ENCODE peak calls at places on chromosomes 3 and 15, in four cellular contexts. M is uterus, D is ovary, A is neural progenitor cell. C is an unnamed sample.

GRCh38 chr3:51500632-51501131 is 867 bp upstream of the DCAF1 start:
- DNase-seq in M (peak; percentile 28), D (peak; percentile 27), A (no peak), C (no peak)

GRCh38 chr15:78695849-78696248 is 54.8 kb upstream of the CHRNB4 start:
- DNase-seq in M (no peak), D (no peak), A (no peak), C (peak; percentile 37)

GRCh38 chr3:52090131-52090548 is 33.8 kb upstream of the DUSP7 start:
- DNase-seq in M (peak; percentile 72), D (no peak), A (no peak), C (no peak)

GRCh38 chr3:37442397-37442796 is 268.0 kb upstream of the LRRFIP2 start:
- DNase-seq in M (no peak), D (no peak), A (no peak), C (no peak)

GRCh38 chr3:12662593-12663310 is 1.2 kb downstream of the RAF1 start:
- DNase-seq in M (no peak), D (no peak), A (peak; percentile 74), C (peak; percentile 58)

GRCh38 chr3:3189961-3190360 is 10.5 kb upstream of the CRBN start:
- DNase-seq in M (no peak), D (no peak), A (no peak), C (no peak)

GRCh38 chr15:60017538-60018199 is 13.6 kb downstream of the FOXB1 start:
- DNase-seq in M (no peak), D (no peak), A (no peak), C (no peak)

GRCh38 chr15:71549697-71550096 is 260.7 kb upstream of the NR2E3 start:
- DNase-seq in M (no peak), D (no peak), A (no peak), C (no peak)

GRCh38 chr3:33541918-33542317 is 101.7 kb upstream of the UBP1 start:
- DNase-seq in M (no peak), D (no peak), A (no peak), C (no peak)

GRCh38 chr3:161273589-161274218 is 52.6 kb downstream of the NMD3 start:
- DNase-seq in M (no peak), D (no peak), A (peak; percentile 61), C (no peak)

GRCh38 chr3:80099559-80099958 is 331.8 kb upstream of the ROBO1 start:
- DNase-seq in M (no peak), D (no peak), A (no peak), C (no peak)

GRCh38 chr3:124532071-124532470 is 198.2 kb upstream of the UMPS start:
- DNase-seq in M (no peak), D (no peak), A (no peak), C (no peak)

GRCh38 chr3:127771746-127772145 is 50.6 kb downstream of the MGLL start:
- DNase-seq in M (no peak), D (no peak), A (no peak), C (no peak)

GRCh38 chr15:69154684-69155083 is 5.8 kb upstream of the GLCE start:
- DNase-seq in M (no peak), D (no peak), A (no peak), C (no peak)

GRCh38 chr3:183317886-183318845 is 65.1 kb downstream of the B3GNT5 start:
- DNase-seq in M (no peak), D (no peak), A (no peak), C (no peak)

GRCh38 chr15:60444289-60444912 is 34.5 kb downstream of the ICE2 start:
- DNase-seq in M (no peak), D (no peak), A (no peak), C (no peak)

GRCh38 chr3:195064300-195064931 is 206.5 kb downstream of the XXYLT1 start:
- DNase-seq in M (no peak), D (no peak), A (no peak), C (no peak)

GRCh38 chr15:40052604-40053003 is 13.6 kb upstream of the SRP14 start:
- DNase-seq in M (no peak), D (no peak), A (no peak), C (peak; percentile 8)

GRCh38 chr3:109081746-109082510 is 36.0 kb downstream of the MORC1 start:
- DNase-seq in M (no peak), D (no peak), A (peak; percentile 66), C (peak; percentile 38)

GRCh38 chr3:39327746-39328349 is 1.7 kb upstream of the CCR8 start:
- DNase-seq in M (no peak), D (no peak), A (no peak), C (no peak)

GRCh38 chr15:28876131-28876844 is 9.5 kb upstream of the APBA2 start:
- DNase-seq in M (no peak), D (no peak), A (peak; percentile 96), C (peak; percentile 88)

GRCh38 chr3:188082040-188082439 is 71.9 kb upstream of the LPP start:
- DNase-seq in M (no peak), D (no peak), A (no peak), C (no peak)

GRCh38 chr15:39459538-39459937 is 121.3 kb upstream of the THBS1 start:
- DNase-seq in M (no peak), D (no peak), A (no peak), C (no peak)

DNA sequence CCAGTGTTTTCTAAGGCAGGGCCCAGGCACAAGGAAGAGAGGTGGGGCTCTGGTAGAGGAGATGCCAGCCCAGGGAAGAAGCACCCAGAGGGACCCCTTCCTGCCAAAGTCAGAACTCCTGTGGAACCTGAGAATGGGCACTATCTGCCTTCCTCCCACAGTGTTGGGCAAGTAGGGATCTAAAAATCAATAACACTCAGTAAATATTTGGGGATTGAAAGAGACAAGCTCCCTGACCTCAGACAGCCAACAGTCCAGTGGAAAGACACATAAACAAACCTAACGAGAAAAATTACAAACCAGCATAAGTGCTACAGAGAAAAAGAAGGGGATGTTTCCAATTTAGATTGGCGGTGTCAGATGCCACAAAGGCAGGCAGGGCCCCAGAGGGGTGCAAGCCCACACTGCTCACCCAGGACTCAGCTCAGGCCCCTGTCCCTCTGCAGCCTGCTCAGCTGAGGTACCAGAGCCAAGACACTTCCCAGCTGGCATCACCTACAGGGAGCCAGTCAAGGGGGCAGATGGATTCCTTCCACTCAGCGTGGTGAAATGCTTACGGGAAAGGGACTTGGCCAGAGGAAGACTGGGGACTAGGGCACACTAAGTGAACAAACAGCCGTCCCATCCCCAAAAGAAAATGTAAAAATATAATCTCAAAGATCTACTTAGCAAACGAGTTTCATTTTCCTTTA is 15.9 kb downstream of the ADCY5 start:
- DNase-seq in M (no peak), D (no peak), A (no peak), C (no peak)
- H3K4me3 ChIP-seq in M (no peak overlapping the region), D (no peak overlapping the region), A (no peak overlapping the region), C (no peak overlapping the region)

DNA sequence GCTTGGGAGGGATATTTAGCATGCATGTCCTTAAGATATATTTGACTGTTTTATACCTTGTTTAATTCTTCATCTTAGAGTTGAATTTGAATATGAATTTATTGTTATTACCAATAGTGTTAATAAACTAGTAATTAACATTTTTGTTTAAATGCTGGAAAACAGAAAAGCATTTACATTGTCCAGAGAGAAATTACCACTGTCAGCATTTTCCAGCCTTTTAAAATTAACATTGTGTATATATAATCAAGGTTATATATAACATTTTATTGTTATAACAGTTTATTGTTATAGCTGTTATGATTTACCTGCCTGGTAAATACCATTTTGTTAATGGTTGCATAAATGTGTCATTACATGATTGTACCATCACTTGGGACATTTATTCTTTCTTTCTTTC is 8.0 kb upstream of the P4HTM start:
- DNase-seq in M (no peak), D (no peak), A (no peak), C (no peak)
- H3K36me3 ChIP-seq in M (no peaks in the 10 kb centered on the region), D (no peaks in the 10 kb centered on the region), A (no peaks in the 10 kb centered on the region), C (peaks cover 47% of the 10 kb centered on the region)

DNA sequence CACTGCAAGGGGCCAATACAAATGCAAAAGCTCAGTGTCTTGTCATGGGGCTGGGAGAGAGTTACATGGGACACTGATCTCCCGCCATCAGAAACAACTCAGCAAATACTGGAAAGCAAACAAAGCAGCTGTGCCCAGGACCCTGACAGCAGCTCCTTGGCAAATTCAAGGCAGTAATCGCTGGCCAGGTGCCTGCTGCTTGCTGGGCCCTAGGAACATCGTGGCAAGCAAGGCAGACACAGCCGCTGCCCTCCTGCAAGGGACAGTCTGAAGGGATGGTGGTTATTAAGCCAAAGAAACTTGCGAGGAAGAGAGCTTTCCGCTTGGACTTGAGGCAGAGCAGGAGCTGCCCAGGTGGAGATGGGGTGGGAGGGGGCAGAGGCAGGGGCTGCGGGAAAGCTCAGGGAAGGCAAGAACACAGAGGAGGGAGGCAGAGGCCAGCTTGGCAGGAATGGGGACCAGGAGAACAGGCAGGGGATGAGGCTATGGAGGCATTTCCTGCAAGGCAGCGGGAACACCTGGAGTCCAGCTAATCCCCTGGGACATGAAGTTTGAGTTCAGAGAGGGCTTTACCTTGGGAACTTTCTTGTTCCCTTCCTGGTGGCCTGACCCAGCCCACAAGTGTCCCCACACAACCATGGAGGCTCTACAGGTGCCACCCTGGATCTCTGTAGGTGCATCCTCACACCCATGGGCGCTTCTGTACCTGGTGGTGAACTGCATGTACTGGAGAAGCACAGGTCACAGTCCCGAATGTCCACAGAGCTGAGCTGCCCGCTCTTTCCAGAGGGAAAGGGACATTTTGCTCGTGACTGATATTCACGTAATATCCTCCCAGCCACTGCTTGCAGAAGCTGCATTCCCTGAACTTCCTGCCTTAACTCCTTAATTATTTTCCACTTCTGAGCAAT is 78.7 kb upstream of the ATP2B2 start:
- DNase-seq in M (no peak), D (no peak), A (no peak), C (peak; percentile 49)
- H3K27me3 ChIP-seq in M (no peaks in the 10 kb centered on the region), D (no peaks in the 10 kb centered on the region), A (no peaks in the 10 kb centered on the region), C (no peaks in the 10 kb centered on the region)

GRCh38 chr3:141051641-141052569 is 758 bp downstream of the SPSB4 start:
- DNase-seq in M (no peak), D (no peak), A (peak; percentile 85), C (peak; percentile 89)
- H3K4me3 ChIP-seq in M (peak overlapping the region; percentile 14), D (no peak overlapping the region), A (peak overlapping the region; percentile 78), C (peak overlapping the region; percentile 56)

GRCh38 chr15:84807228-84807627 is 9.9 kb upstream of the ALPK3 start:
- DNase-seq in M (no peak), D (no peak), A (no peak), C (no peak)

GRCh38 chr15:84800365-84800806 is 16.8 kb upstream of the ALPK3 start:
- DNase-seq in M (no peak), D (no peak), A (no peak), C (no peak)

GRCh38 chr15:84810073-84810840 is 6.9 kb upstream of the ALPK3 start:
- DNase-seq in M (peak; percentile 11), D (no peak), A (peak; percentile 31), C (no peak)

GRCh38 chr15:84804005-84804803 is 13.0 kb upstream of the ALPK3 start:
- DNase-seq in M (no peak), D (no peak), A (no peak), C (no peak)

GRCh38 chr15:84805221-84805620 is 11.9 kb upstream of the ALPK3 start:
- DNase-seq in M (no peak), D (no peak), A (no peak), C (no peak)
- H3K36me3 ChIP-seq in M (no peaks in the 10 kb centered on the region), D (no peaks in the 10 kb centered on the region), A (no peaks in the 10 kb centered on the region), C (peaks cover 3% of the 10 kb centered on the region)